ENCODE peak calls at places on chromosomes 12 and 14, in six cellular contexts. G is AG09319, M is endothelial cell, Q is neural crest cell, R is HEK293T, T is left lung. C is an unnamed sample.

GRCh38 chr14:94646066-94646465 is 33.9 kb downstream of the SERPINA3 start:
- DNase-seq in G (no peak), M (no peak), Q (no peak), R (no peak), T (no peak), C (no peak)

GRCh38 chr14:90483551-90483950 is 86.7 kb downstream of the CALM1 start:
- DNase-seq in G (no peak), M (no peak), Q (no peak), R (no peak), T (no peak), C (peak; percentile 8)

GRCh38 chr14:47948981-47949380 is 273.6 kb upstream of the MDGA2 start:
- DNase-seq in G (no peak), M (no peak), Q (no peak), R (peak; percentile 36), T (no peak), C (no peak)

GRCh38 chr12:50924439-50925341 is 27.7 kb upstream of the HIGD1C start:
- DNase-seq in G (peak; percentile 87), M (peak; percentile 29), Q (peak; percentile 9), R (peak; percentile 67), T (peak; percentile 90), C (no peak)

GRCh38 chr12:113862570-113863454 is 103.3 kb downstream of the RBM19 start:
- DNase-seq in G (peak; percentile 41), M (no peak), Q (no peak), R (no peak), T (no peak), C (no peak)

GRCh38 chr12:51191516-51192283 is 18.8 kb upstream of the TFCP2 start:
- DNase-seq in G (no peak), M (no peak), Q (no peak), R (no peak), T (peak; percentile 18), C (no peak)

GRCh38 chr12:55972045-55972843 is 1.6 kb upstream of the RAB5B start:
- DNase-seq in G (no peak), M (no peak), Q (no peak), R (no peak), T (no peak), C (no peak)

GRCh38 chr12:49187184-49187583 is 1.7 kb downstream of the TUBA1A start:
- DNase-seq in G (peak; percentile 15), M (no peak), Q (peak; percentile 50), R (no peak), T (no peak), C (no peak)

GRCh38 chr12:110934093-110934852 is 13.9 kb upstream of the MYL2 start:
- DNase-seq in G (no peak), M (no peak), Q (no peak), R (no peak), T (no peak), C (no peak)

GRCh38 chr14:76136476-76137160 is 15.1 kb upstream of the GPATCH2L start:
- DNase-seq in G (no peak), M (no peak), Q (no peak), R (no peak), T (no peak), C (no peak)

GRCh38 chr12:44812062-44812461 is 64.1 kb downstream of the NELL2 start:
- DNase-seq in G (no peak), M (no peak), Q (no peak), R (peak; percentile 12), T (no peak), C (peak; percentile 28)

GRCh38 chr14:25090716-25091454 is 40.9 kb upstream of the STXBP6 start:
- DNase-seq in G (no peak), M (no peak), Q (no peak), R (no peak), T (no peak), C (no peak)

GRCh38 chr12:89261210-89261609 is 91.1 kb downstream of the DUSP6 start:
- DNase-seq in G (no peak), M (no peak), Q (no peak), R (no peak), T (no peak), C (no peak)

GRCh38 chr12:81147286-81147919 is 69.5 kb downstream of the ACSS3 start:
- DNase-seq in G (no peak), M (no peak), Q (no peak), R (no peak), T (no peak), C (no peak)

GRCh38 chr14:55160989-55161388 is 30.4 kb downstream of the DLGAP5 start:
- DNase-seq in G (no peak), M (no peak), Q (no peak), R (no peak), T (no peak), C (no peak)

GRCh38 chr12:20950248-20950647 is 139.7 kb downstream of the SLCO1B3 start:
- DNase-seq in G (no peak), M (no peak), Q (no peak), R (peak; percentile 20), T (no peak), C (no peak)

GRCh38 chr12:94994312-94994711 is 9.2 kb downstream of the NDUFA12 start:
- DNase-seq in G (peak; percentile 12), M (no peak), Q (no peak), R (no peak), T (no peak), C (no peak)

C was measured in T follicular helper cell.